ENCODE peak calls at places on chromosomes 2 and 18, in five cellular contexts. R is heart right ventricle, P is fibroblast of lung, H is left ventricle myocardium inferior, A is transverse colon. Z is an unnamed sample.

GRCh38 chr2:209305746-209306196 is 118.1 kb upstream of the MAP2 start:
- DNase-seq in P (no peak), A (no peak), H (no peak), R (no peak), Z (no peak)

GRCh38 chr2:27544143-27544821 is 38.6 kb upstream of the ZNF512 start:
- DNase-seq in R (no peak), A (no peak), P (no peak), H (no peak), Z (no peak)

GRCh38 chr2:165149439-165149838 is 54.4 kb downstream of the SCN3A start:
- DNase-seq in A (no peak), R (no peak), H (no peak), P (no peak), Z (no peak)

GRCh38 chr2:237209885-237210284 is 124.2 kb downstream of the COPS8 start:
- DNase-seq in R (no peak), H (no peak), P (no peak), A (no peak), Z (no peak)

GRCh38 chr2:66121946-66122345 is 313.0 kb upstream of the MEIS1 start:
- DNase-seq in H (no peak), A (no peak), P (no peak), R (no peak), Z (no peak)

GRCh38 chr18:51890762-51891161 is 449.2 kb upstream of the DCC start:
- DNase-seq in H (no peak), R (no peak), A (peak), P (no peak), Z (peak)

GRCh38 chr2:197179744-197180498 is 130.7 kb downstream of the ANKRD44 start:
- DNase-seq in R (peak), A (no peak), P (peak), H (peak), Z (no peak)

GRCh38 chr2:128868686-128869551 is 550.3 kb upstream of the HS6ST1 start:
- DNase-seq in R (no peak), A (no peak), H (no peak), P (no peak), Z (no peak)

GRCh38 chr2:132797551-132797950 is 127.5 kb upstream of the LYPD1 start:
- DNase-seq in P (peak), R (no peak), H (no peak), A (no peak), Z (peak)

GRCh38 chr2:209788925-209789324 is 17.3 kb downstream of the UNC80 start:
- DNase-seq in P (no peak), A (no peak), R (no peak), H (no peak), Z (no peak)

GRCh38 chr18:25177631-25178030 is 174.3 kb downstream of the ZNF521 start:
- DNase-seq in R (no peak), P (no peak), H (no peak), A (no peak), Z (no peak)

GRCh38 chr2:235672720-235673119 is 178.9 kb downstream of the AGAP1 start:
- DNase-seq in R (no peak), A (no peak), H (no peak), P (peak), Z (no peak)

GRCh38 chr2:152402780-152403388 is 67.9 kb downstream of the FMNL2 start:
- DNase-seq in P (no peak), A (no peak), H (no peak), R (no peak), Z (no peak)

GRCh38 chr2:241274127-241274526 is 41.3 kb downstream of the HDLBP start:
- DNase-seq in H (no peak), A (no peak), R (no peak), P (no peak), Z (no peak)

GRCh38 chr2:181312515-181312927 is 144.7 kb upstream of the ITGA4 start:
- DNase-seq in H (no peak), R (no peak), A (peak), P (no peak), Z (no peak)

GRCh38 chr18:47944972-47945843 is 14.7 kb upstream of the SMAD2 start:
- DNase-seq in P (peak), A (no peak), R (no peak), H (no peak), Z (peak)

GRCh38 chr2:100235098-100235497 is 87.2 kb downstream of the LONRF2 start:
- DNase-seq in A (peak), H (no peak), R (no peak), P (no peak), Z (no peak)

GRCh38 chr2:183455056-183455455 is 330.8 kb downstream of the NUP35 start:
- DNase-seq in A (no peak), R (no peak), H (no peak), P (no peak), Z (no peak)

GRCh38 chr2:29583104-29583503 is 338.3 kb downstream of the ALK start:
- DNase-seq in R (no peak), P (peak), A (no peak), H (no peak), Z (no peak)

GRCh38 chr2:43611987-43612894 is 16.4 kb upstream of the THADA start:
- DNase-seq in H (peak), R (peak), A (peak), P (peak), Z (peak)

GRCh38 chr2:162697111-162697510 is 141.5 kb downstream of the KCNH7 start:
- DNase-seq in P (no peak), A (no peak), H (no peak), R (no peak), Z (no peak)

GRCh38 chr2:178761759-178762371 is 45.4 kb downstream of the TTN start:
- DNase-seq in H (no peak), A (no peak), R (no peak), P (peak), Z (peak)

GRCh38 chr18:13831864-13832508 is 8.0 kb downstream of the MC5R start:
- DNase-seq in P (no peak), R (no peak), H (no peak), A (no peak), Z (no peak)

GRCh38 chr18:11040823-11041712 is 108.3 kb downstream of the PIEZO2 start:
- DNase-seq in H (no peak), A (peak), P (peak), R (no peak), Z (no peak)

GRCh38 chr2:176763871-176764404 is 448.7 kb upstream of the HNRNPA3 start:
- DNase-seq in R (no peak), A (no peak), H (no peak), P (no peak), Z (no peak)

GRCh38 chr2:74908763-74909444 is 49.5 kb upstream of the POLE4 start:
- DNase-seq in A (peak), H (no peak), R (no peak), P (no peak), Z (no peak)

GRCh38 chr2:38690499-38691420 is 24.8 kb downstream of the GALM start:
- DNase-seq in R (no peak), H (no peak), P (peak), A (peak), Z (peak)

DNA sequence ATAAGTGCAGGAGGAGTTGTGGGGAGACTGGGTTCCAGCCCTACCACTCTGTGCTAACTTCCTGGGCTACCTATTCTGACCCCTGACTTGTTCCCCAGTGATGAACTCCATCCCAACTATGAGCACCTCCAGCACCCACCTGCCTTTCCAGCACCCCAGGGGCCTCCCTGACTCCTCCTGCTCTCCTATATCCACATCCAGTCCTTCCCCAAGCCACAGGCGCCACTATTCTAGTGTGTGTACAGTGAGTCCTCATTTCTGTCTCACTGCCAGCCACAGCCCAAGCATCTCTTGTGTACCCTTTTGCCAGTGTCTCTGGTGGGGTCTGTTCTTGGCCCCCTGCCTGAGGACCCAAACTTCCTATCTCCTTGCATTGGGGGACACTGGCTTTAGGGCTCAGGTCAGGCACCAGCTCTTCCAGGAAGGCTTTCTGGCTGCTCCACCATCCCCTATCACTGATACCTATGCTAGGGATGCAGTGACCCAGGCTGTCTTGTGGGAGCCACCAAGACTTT is 145.2 kb downstream of the INHBB start:
- DNase-seq in A (no peak), P (no peak), H (no peak), R (no peak), Z (no peak)
- TF ChIP-seq CTCF in A (no peak), P (no peak), H (no peak), R (no peak), Z (no peak)

GRCh38 chr2:12605366-12605765 is 111.4 kb upstream of the TRIB2 start:
- DNase-seq in R (no peak), H (no peak), A (no peak), P (no peak), Z (no peak)

GRCh38 chr2:12604248-12604801 is 112.4 kb upstream of the TRIB2 start:
- DNase-seq in A (no peak), R (no peak), P (no peak), H (no peak), Z (no peak)

GRCh38 chr2:12605936-12606335 is 110.8 kb upstream of the TRIB2 start:
- DNase-seq in A (no peak), R (no peak), P (no peak), H (no peak), Z (no peak)

GRCh38 chr2:12607971-12608370 is 108.8 kb upstream of the TRIB2 start:
- DNase-seq in A (no peak), R (no peak), H (no peak), P (no peak), Z (peak)

GRCh38 chr2:12606472-12607000 is 110.2 kb upstream of the TRIB2 start:
- DNase-seq in P (peak), H (no peak), R (no peak), A (no peak), Z (no peak)
- TF ChIP-seq CTCF in P (peak), H (peak), R (peak), A (no peak), Z (peak)

GRCh38 chr18:62939433-62939832 is 224.1 kb downstream of the PHLPP1 start:
- DNase-seq in P (no peak), R (no peak), H (no peak), A (no peak), Z (no peak)
- TF ChIP-seq CTCF in P (no peak), R (no peak), H (no peak), A (no peak), Z (no peak)

DNA sequence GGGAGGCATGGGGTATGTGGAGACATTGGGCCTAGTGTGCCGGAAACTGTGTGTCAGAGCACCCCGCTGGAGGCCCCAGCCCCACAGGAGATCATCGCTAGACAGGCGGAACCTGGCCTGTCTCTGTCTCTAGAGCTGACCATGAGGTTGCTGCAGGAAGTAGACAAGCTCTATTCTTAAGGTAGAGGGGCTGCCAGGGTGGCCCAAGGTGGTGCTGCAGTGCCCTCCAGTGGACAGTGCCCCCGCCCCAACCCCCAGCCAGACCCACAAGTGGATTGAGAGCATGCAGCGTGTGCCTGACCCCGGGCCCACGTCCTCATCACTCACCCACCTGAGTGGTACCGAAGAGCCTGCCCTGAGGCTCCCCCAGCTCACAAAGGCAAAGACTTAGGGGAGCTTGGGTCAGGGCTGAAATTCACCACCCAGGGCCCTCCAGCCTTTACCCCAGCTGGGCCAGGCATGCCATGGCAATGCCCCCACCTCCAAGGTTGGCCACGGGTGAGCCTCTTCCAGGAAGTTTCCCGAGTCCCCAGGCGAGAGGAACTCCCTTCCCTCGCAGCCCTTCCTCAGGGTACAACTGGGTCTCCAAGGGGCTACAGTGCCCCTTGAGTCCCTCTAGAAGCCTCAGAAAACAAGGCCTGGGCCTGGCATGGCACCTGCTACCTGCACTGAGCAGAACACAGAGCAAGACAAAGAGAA is 155.0 kb downstream of the TTC32 start:
- DNase-seq in P (peak), R (peak), H (no peak), A (no peak), Z (no peak)
- TF ChIP-seq CTCF in P (peak), R (peak), H (peak), A (no peak), Z (peak)

DNA sequence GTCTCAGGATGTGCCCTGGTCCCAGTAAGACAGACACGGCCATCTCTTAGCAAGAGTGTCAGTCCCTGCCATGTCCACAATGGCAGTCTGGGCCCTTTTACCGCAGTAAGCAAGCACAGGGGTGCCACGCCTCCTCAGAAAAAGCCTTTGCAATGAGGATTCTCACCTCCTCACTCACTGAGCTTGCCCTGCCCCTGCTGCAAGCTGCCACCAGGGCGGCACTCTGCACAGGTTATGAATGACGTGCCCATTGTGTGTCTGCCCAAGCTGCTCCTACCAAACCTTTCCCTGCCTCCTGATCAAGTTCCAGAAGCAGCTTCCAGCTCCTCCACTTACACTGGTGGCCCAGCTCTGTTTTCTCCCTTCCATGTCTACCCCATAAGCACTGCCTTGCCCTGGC is 23.3 kb downstream of the ERCC3 start:
- DNase-seq in R (no peak), P (no peak), A (no peak), H (no peak), Z (no peak)
- TF ChIP-seq CTCF in R (no peak), P (no peak), A (no peak), H (no peak), Z (no peak)